ENCODE peak calls at places on chromosome 21, in nine cellular contexts. Y, V, T, F, A, B, P, H and N are unnamed samples.

GRCh38 chr21:45154511-45155508 is 80.4 kb downstream of the ADARB1 start:
- DNase-seq in Y (no peak), V (no peak), T (no peak), F (peak), A (no peak), B (no peak), P (no peak), H (peak), N (no peak)

GRCh38 chr21:42237577-42237976 is 18.6 kb downstream of the ABCG1 start:
- DNase-seq in Y (no peak), V (no peak), T (no peak), F (no peak), A (no peak), B (no peak), P (no peak), H (peak), N (peak)

GRCh38 chr21:29547998-29548397 is 249.3 kb downstream of the BACH1 start:
- DNase-seq in Y (no peak), V (no peak), T (no peak), F (no peak), A (no peak), B (no peak), P (no peak), H (no peak), N (no peak)

GRCh38 chr21:42219606-42220137 is 732 bp downstream of the ABCG1 start:
- DNase-seq in Y (no peak), V (no peak), T (peak), F (no peak), A (peak), B (no peak), P (peak), H (peak), N (no peak)

GRCh38 chr21:36400719-36401118 is 15.5 kb downstream of the CHAF1B start:
- DNase-seq in Y (no peak), V (no peak), T (no peak), F (no peak), A (no peak), B (no peak), P (no peak), H (no peak), N (no peak)

GRCh38 chr21:37348664-37349063 is 17.9 kb upstream of the DYRK1A start:
- DNase-seq in Y (peak), V (no peak), T (no peak), F (no peak), A (no peak), B (no peak), P (no peak), H (no peak), N (no peak)

GRCh38 chr21:29299906-29300546 is 1.3 kb downstream of the BACH1 start:
- DNase-seq in Y (peak), V (no peak), T (no peak), F (peak), A (peak), B (peak), P (no peak), H (peak), N (peak)

GRCh38 chr21:42525228-42525604 is 11.6 kb downstream of the SLC37A1 start:
- DNase-seq in Y (no peak), V (no peak), T (no peak), F (no peak), A (no peak), B (no peak), P (no peak), H (no peak), N (peak)

GRCh38 chr21:43884012-43884860 is 19.2 kb downstream of the AGPAT3 start:
- DNase-seq in Y (no peak), V (no peak), T (no peak), F (no peak), A (no peak), B (peak), P (no peak), H (peak), N (peak)

GRCh38 chr21:26212220-26212619 is 41.6 kb upstream of the APP start:
- DNase-seq in Y (no peak), V (no peak), T (peak), F (no peak), A (no peak), B (no peak), P (no peak), H (no peak), N (no peak)

GRCh38 chr21:32206631-32207030 is 72.2 kb downstream of the MIS18A start:
- DNase-seq in Y (no peak), V (no peak), T (no peak), F (peak), A (no peak), B (no peak), P (no peak), H (no peak), N (no peak)

GRCh38 chr21:33673473-33673872 is 31.2 kb downstream of the ITSN1 start:
- DNase-seq in Y (no peak), V (no peak), T (no peak), F (no peak), A (no peak), B (no peak), P (no peak), H (no peak), N (no peak)

GRCh38 chr21:45371092-45371491 is 33.9 kb upstream of the COL18A1 start:
- DNase-seq in Y (no peak), V (no peak), T (no peak), F (no peak), A (no peak), B (no peak), P (no peak), H (no peak), N (no peak)

GRCh38 chr21:26107439-26107838 is 63.1 kb downstream of the APP start:
- DNase-seq in Y (no peak), V (no peak), T (no peak), F (no peak), A (no peak), B (no peak), P (no peak), H (no peak), N (no peak)

GRCh38 chr21:46191686-46192575 is 7.7 kb upstream of the SPATC1L start:
- DNase-seq in Y (no peak), V (peak), T (no peak), F (no peak), A (no peak), B (no peak), P (no peak), H (no peak), N (no peak)

GRCh38 chr21:38914531-38915385 is 109.0 kb downstream of the ETS2 start:
- DNase-seq in Y (no peak), V (no peak), T (no peak), F (no peak), A (no peak), B (no peak), P (no peak), H (no peak), N (no peak)

GRCh38 chr21:41681336-41681801 is 85.5 kb downstream of the RIPK4 start:
- DNase-seq in Y (no peak), V (no peak), T (no peak), F (no peak), A (no peak), B (no peak), P (no peak), H (no peak), N (no peak)

GRCh38 chr21:45891388-45892155 is 90.0 kb upstream of the COL6A1 start:
- DNase-seq in Y (no peak), V (no peak), T (no peak), F (no peak), A (no peak), B (no peak), P (no peak), H (no peak), N (no peak)